ENCODE peak calls at places on chromosomes 3 and 15, in six cellular contexts. W is stromal cell of bone marrow, T is T-cell, L is astrocyte of the cerebellum, Z is left cardiac atrium, P is activated B cell treated with CpG ODN at 0.5 μM for 24 hours. O is an unnamed sample.

GRCh38 chr3:177333535-177334495 is 136.5 kb upstream of the TBL1XR1 start:
- DNase-seq in W (no peak), T (no peak), L (no peak), Z (peak; percentile 47), P (no peak), O (no peak)

GRCh38 chr3:77045686-77046085 is 5.8 kb downstream of the ROBO2 start:
- DNase-seq in W (no peak), T (no peak), L (no peak), Z (no peak), P (no peak), O (no peak)

GRCh38 chr15:75123395-75123794 is 78.3 kb upstream of the C15orf39 start:
- DNase-seq in W (peak; percentile 81), T (no peak), L (peak; percentile 85), Z (no peak), P (no peak), O (no peak)

GRCh38 chr3:134392336-134392983 is 18.2 kb upstream of the AMOTL2 start:
- DNase-seq in W (peak; percentile 40), T (no peak), L (no peak), Z (peak; percentile 55), P (no peak), O (no peak)

GRCh38 chr15:81088496-81088895 is 45.6 kb upstream of the CFAP161 start:
- DNase-seq in W (no peak), T (no peak), L (no peak), Z (no peak), P (no peak), O (no peak)

GRCh38 chr15:82263350-82263749 is 732 bp downstream of the SAXO2 start:
- DNase-seq in W (no peak), T (no peak), L (no peak), Z (no peak), P (no peak), O (no peak)

GRCh38 chr3:141271279-141272033 is 39.8 kb downstream of the PXYLP1 start:
- DNase-seq in W (no peak), T (no peak), L (no peak), Z (no peak), P (no peak), O (no peak)

GRCh38 chr15:78567541-78567940 is 2.2 kb downstream of the CHRNA5 start:
- DNase-seq in W (no peak), T (no peak), L (no peak), Z (no peak), P (no peak), O (no peak)